ENCODE peak calls at places on chromosomes 12 and 14, in six cellular contexts. J is adrenal gland, W is mammary epithelial cell, P is BJ, C is RWPE1, F is choroid plexus epithelial cell. A is an unnamed sample.

GRCh38 chr14:83568141-83568540 is 1961.8 kb upstream of the FLRT2 start:
- DNase-seq in C (no peak), P (no peak), J (no peak), W (no peak), F (peak; percentile 67), A (no peak)

GRCh38 chr12:122459211-122459610 is 36.7 kb upstream of the CLIP1 start:
- DNase-seq in J (no peak), P (no peak), F (no peak), W (no peak), C (no peak), A (no peak)

GRCh38 chr14:99378782-99379214 is 101.9 kb downstream of the SETD3 start:
- DNase-seq in W (peak; percentile 86), F (peak; percentile 42), J (no peak), C (peak; percentile 84), P (no peak), A (no peak)

GRCh38 chr14:96564389-96564788 is 62.2 kb downstream of the PAPOLA start:
- DNase-seq in J (no peak), P (no peak), F (peak; percentile 34), C (no peak), W (no peak), A (no peak)

GRCh38 chr12:47882796-47883546 is 21.8 kb downstream of the VDR start:
- DNase-seq in W (peak; percentile 43), C (no peak), F (no peak), P (no peak), J (no peak), A (no peak)

GRCh38 chr12:14664434-14665023 is 31.9 kb downstream of the GUCY2C start:
- DNase-seq in J (peak; percentile 20), P (no peak), W (peak; percentile 23), C (peak; percentile 30), F (peak; percentile 57), A (no peak)

GRCh38 chr12:15650399-15651128 is 138.6 kb downstream of the EPS8 start:
- DNase-seq in C (no peak), F (peak; percentile 90), P (no peak), J (no peak), W (no peak), A (no peak)

GRCh38 chr14:88604213-88604612 is 41.4 kb downstream of the ZC3H14 start:
- DNase-seq in F (no peak), W (no peak), C (no peak), P (no peak), J (no peak), A (no peak)

GRCh38 chr12:121637231-121637914 is 11.0 kb downstream of the ORAI1 start:
- DNase-seq in P (no peak), F (no peak), J (no peak), W (no peak), C (no peak), A (no peak)

GRCh38 chr14:70685480-70686197 is 43.9 kb downstream of the TTC9 start:
- DNase-seq in F (no peak), C (no peak), W (no peak), J (no peak), P (no peak), A (no peak)

GRCh38 chr14:99600232-99600888 is 3.6 kb downstream of the CCDC85C start:
- DNase-seq in F (no peak), C (no peak), W (no peak), P (no peak), J (no peak), A (no peak)

GRCh38 chr12:131375261-131375971 is 335.5 kb upstream of the SFSWAP start:
- DNase-seq in W (no peak), F (no peak), C (no peak), J (no peak), P (no peak), A (no peak)
- TF ChIP-seq CTCF in W (no peak), F (no peak), C (no peak), J (no peak), P (no peak), A (no peak)

DNA sequence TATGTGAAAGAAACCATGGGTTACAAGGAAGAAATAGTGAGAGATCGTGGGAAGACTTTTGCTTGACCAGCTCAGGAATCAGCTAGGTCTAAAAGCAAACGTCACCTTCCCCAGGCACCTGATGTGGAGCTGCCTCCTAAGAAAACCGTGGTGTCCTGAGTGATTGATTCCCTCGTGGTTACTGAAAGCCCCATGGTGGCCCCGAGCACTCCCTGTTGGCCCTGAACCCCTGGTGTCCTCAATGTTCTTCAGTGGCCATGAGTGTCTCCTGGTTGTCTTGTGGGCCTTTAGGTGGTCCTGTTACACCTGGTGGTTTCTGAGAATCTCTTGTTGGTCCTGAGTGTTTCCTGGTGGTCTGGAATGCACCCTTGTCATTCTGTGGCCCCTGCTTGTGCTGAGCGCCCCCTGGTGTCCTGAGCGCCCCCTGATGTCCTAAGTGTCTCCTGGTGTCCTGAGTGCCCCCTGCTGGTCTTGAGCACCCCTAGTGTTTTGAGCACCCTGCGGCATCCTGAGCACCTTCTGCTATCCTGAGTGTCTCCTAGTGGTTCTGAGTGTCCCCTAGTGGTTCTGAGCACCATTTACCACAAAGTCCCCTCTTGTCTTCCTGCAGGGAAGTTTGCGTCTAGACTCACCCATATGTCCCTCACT is 518.7 kb downstream of the TMEM121 start:
- DNase-seq in F (no peak), P (no peak), C (no peak), J (peak; percentile 20), W (no peak), A (no peak)
- TF ChIP-seq CTCF in F (no peak), P (no peak), C (no peak), J (peak; percentile 23), W (peak; percentile 18), A (peak; percentile 23)

GRCh38 chr14:90503582-90503981 is 106.8 kb downstream of the CALM1 start:
- DNase-seq in J (peak; percentile 67), W (no peak), P (no peak), F (no peak), C (no peak), A (no peak)

GRCh38 chr14:90505531-90505930 is 108.7 kb downstream of the CALM1 start:
- DNase-seq in F (no peak), C (no peak), J (no peak), W (peak; percentile 27), P (no peak), A (no peak)

GRCh38 chr14:90506748-90507147 is 109.9 kb downstream of the CALM1 start:
- DNase-seq in J (no peak), P (no peak), F (no peak), C (no peak), W (no peak), A (no peak)

GRCh38 chr14:90502760-90503159 is 105.9 kb downstream of the CALM1 start:
- DNase-seq in P (no peak), J (no peak), C (no peak), F (no peak), W (no peak), A (no peak)

DNA sequence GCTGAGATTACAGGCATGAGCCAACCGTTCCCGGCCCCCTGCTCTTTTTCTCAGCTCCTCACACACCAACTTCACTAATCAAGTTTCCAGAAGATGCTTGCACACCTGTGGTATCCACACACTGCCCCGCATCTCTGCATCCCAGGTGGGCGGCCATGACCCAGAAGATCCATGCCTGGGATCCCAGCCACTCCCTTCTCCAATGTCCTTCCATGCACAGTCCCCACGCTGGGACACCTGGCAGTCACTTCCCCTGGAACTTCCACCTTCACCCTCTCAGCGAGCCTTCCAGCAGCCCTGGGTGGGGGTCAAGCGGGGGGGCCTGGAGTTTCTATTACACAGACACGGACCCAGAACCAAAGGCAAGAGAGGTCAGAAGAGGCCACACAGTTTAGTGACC is 107.8 kb downstream of the CALM1 start:
- DNase-seq in P (no peak), C (no peak), F (no peak), W (no peak), J (no peak), A (no peak)
- TF ChIP-seq CTCF in P (no peak), C (no peak), F (no peak), W (no peak), J (no peak), A (no peak)

GRCh38 chr12:64273527-64274403 is 51.7 kb upstream of the KICS2 start:
- DNase-seq in F (peak; percentile 50), P (no peak), C (no peak), J (peak; percentile 23), W (peak; percentile 9), A (no peak)
- TF ChIP-seq CTCF in F (peak; percentile 76), P (peak; percentile 28), C (no peak), J (peak; percentile 49), W (peak; percentile 79), A (peak; percentile 35)

GRCh38 chr14:69005432-69006148 is 26.5 kb upstream of the ACTN1 start:
- DNase-seq in F (peak; percentile 89), J (peak; percentile 81), W (peak; percentile 88), C (peak; percentile 95), P (peak; percentile 61), A (peak; percentile 85)

GRCh38 chr14:69001375-69001774 is 22.3 kb upstream of the ACTN1 start:
- DNase-seq in F (no peak), W (peak; percentile 43), C (no peak), P (no peak), J (no peak), A (no peak)

GRCh38 chr14:69004731-69005431 is 25.8 kb upstream of the ACTN1 start:
- DNase-seq in F (no peak), W (no peak), J (no peak), C (no peak), P (no peak), A (no peak)

GRCh38 chr14:69003626-69004025 is 24.5 kb upstream of the ACTN1 start:
- DNase-seq in F (no peak), C (no peak), J (no peak), W (no peak), P (no peak), A (no peak)

DNA sequence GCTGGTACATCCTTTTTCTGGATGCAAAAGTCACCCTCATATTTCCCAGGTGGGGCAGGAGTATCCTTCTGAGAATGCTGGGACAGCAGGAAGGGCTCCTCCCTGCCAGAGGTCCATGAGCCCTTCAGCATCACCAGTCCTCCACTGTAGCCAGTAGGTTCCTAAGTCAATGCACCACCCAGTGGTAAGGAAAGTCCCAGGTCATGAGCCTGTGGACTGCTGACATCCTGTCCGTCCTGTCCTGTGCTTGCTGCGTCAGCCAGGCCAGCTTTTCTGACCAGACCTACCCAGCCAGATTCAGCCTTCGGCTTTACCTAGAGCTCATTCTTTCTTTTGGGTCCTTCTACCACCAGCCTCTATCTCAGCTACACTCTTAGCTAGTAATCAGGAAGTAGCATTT is 23.0 kb upstream of the ACTN1 start:
- DNase-seq in J (peak; percentile 46), P (no peak), F (peak; percentile 52), C (no peak), W (peak; percentile 17), A (no peak)
- TF ChIP-seq CTCF in J (peak; percentile 38), P (peak; percentile 9), F (peak; percentile 39), C (no peak), W (peak; percentile 38), A (peak; percentile 22)